ENCODE peak calls at places on chromosomes 1 and 21, in six cellular contexts. P, H, G, O, Z and I are unnamed samples.

GRCh38 chr1:245751671-245752070 is 596.9 kb downstream of the KIF26B start:
- DNase-seq in O (no peak), H (no peak), Z (peak), P (no peak), G (no peak), I (no peak)

GRCh38 chr1:156221986-156222692 is 9.3 kb downstream of the PMF1 start:
- DNase-seq in O (no peak), G (no peak), Z (no peak), H (no peak), P (no peak), I (no peak)

GRCh38 chr1:9233241-9233941 is 1.2 kb upstream of the H6PD start:
- DNase-seq in O (no peak), H (no peak), G (peak), P (no peak), Z (no peak), I (peak)

GRCh38 chr1:159076438-159076752 is 171 bp downstream of the AIM2 start:
- DNase-seq in Z (no peak), G (no peak), P (no peak), O (no peak), H (no peak), I (no peak)

GRCh38 chr1:186892936-186893335 is 64.2 kb downstream of the PLA2G4A start:
- DNase-seq in P (no peak), H (no peak), Z (no peak), O (no peak), G (no peak), I (no peak)

GRCh38 chr1:116373451-116374339 is 651 bp downstream of the ATP1A1 start:
- DNase-seq in O (peak), Z (peak), P (peak), G (peak), H (peak), I (peak)

GRCh38 chr1:229087339-229087738 is 183.6 kb upstream of the RAB4A start:
- DNase-seq in O (no peak), H (no peak), Z (no peak), G (peak), P (no peak), I (no peak)

GRCh38 chr21:42298237-42298636 is 17.0 kb downstream of the TFF3 start:
- DNase-seq in H (no peak), G (no peak), Z (no peak), P (no peak), O (no peak), I (no peak)

GRCh38 chr21:20169812-20170576 is 828.2 kb upstream of the NCAM2 start:
- DNase-seq in O (no peak), G (no peak), P (no peak), H (no peak), Z (no peak), I (no peak)

GRCh38 chr1:4407851-4408250 is 246.6 kb upstream of the AJAP1 start:
- DNase-seq in P (no peak), O (no peak), H (no peak), G (no peak), Z (no peak), I (no peak)

GRCh38 chr21:26385721-26386120 is 187.4 kb downstream of the CYYR1 start:
- DNase-seq in G (no peak), Z (no peak), P (no peak), H (no peak), O (no peak), I (no peak)

GRCh38 chr1:223487514-223488259 is 94.5 kb downstream of the CCDC185 start:
- DNase-seq in H (no peak), P (no peak), O (no peak), G (no peak), Z (peak), I (no peak)

GRCh38 chr1:182725264-182725965 is 41.0 kb upstream of the RGS8 start:
- DNase-seq in P (no peak), O (no peak), H (no peak), G (no peak), Z (no peak), I (no peak)

GRCh38 chr1:2343023-2343935 is 48.1 kb downstream of the MORN1 start:
- DNase-seq in O (no peak), G (no peak), H (no peak), Z (no peak), P (no peak), I (peak)

GRCh38 chr1:163346326-163346870 is 24.6 kb downstream of the NUF2 start:
- DNase-seq in Z (no peak), H (no peak), G (no peak), P (no peak), O (no peak), I (no peak)

GRCh38 chr1:2322065-2322571 is 69.2 kb downstream of the MORN1 start:
- DNase-seq in O (no peak), Z (peak), P (no peak), H (no peak), G (peak), I (peak)

GRCh38 chr1:44417351-44418021 is 12.4 kb downstream of the RNF220 start:
- DNase-seq in O (no peak), G (no peak), H (no peak), P (peak), Z (peak), I (peak)